ENCODE peak calls at places on chromosomes 5 and 9, in seven cellular contexts. Q, J, W, H, P, Y and I are unnamed samples.

GRCh38 chr5:16737620-16738364 is 121.0 kb upstream of the RETREG1 start:
- DNase-seq in W (no peak), J (no peak), P (no peak), Y (no peak), H (no peak), Q (no peak), I (no peak)

GRCh38 chr9:95620296-95620695 is 103.5 kb upstream of the PTCH1 start:
- DNase-seq in P (no peak), Q (no peak), W (no peak), H (no peak), J (no peak), Y (no peak), I (no peak)

GRCh38 chr9:134475051-134475790 is 149.0 kb downstream of the RXRA start:
- DNase-seq in W (peak), P (no peak), Y (no peak), J (no peak), H (peak), Q (no peak), I (peak)

GRCh38 chr9:128457207-128457606 is 1.4 kb downstream of the ODF2 start:
- DNase-seq in Q (no peak), J (no peak), W (no peak), Y (no peak), H (no peak), P (no peak), I (no peak)

GRCh38 chr5:158899792-158900191 is 199.9 kb downstream of the EBF1 start:
- DNase-seq in W (no peak), Y (no peak), Q (no peak), J (peak), H (no peak), P (no peak), I (no peak)

GRCh38 chr9:84600739-84601138 is 68.8 kb upstream of the NTRK2 start:
- DNase-seq in P (no peak), H (no peak), Y (no peak), Q (no peak), J (no peak), W (no peak), I (no peak)

GRCh38 chr9:85713897-85714296 is 27.9 kb downstream of the AGTPBP1 start:
- DNase-seq in J (no peak), P (no peak), W (no peak), H (no peak), Q (no peak), Y (no peak), I (no peak)

GRCh38 chr9:16103613-16104012 is 550.8 kb downstream of the CCDC171 start:
- DNase-seq in W (no peak), J (no peak), Y (no peak), H (no peak), Q (no peak), P (no peak), I (no peak)

GRCh38 chr5:38796000-38796738 is 49.6 kb upstream of the OSMR start:
- DNase-seq in J (no peak), P (no peak), Y (no peak), W (no peak), H (no peak), Q (no peak), I (no peak)